ENCODE peak calls at places on chromosomes 6 and 20, in eight cellular contexts. F is coronary artery, G is NCI-H1105, J is endothelial cell, Y is NCI-H187, B is cardiac muscle cell, Z is NCI-H1417, S is sciatic nerve. M is an unnamed sample.
A peak's percentile ranks its signal among the peaks of the same experiment; 100 is the strongest.

GRCh38 chr6:7546832-7547714 is 5.6 kb downstream of the DSP start:
- DNase-seq in F (no peak), G (no peak), J (no peak), Y (no peak), B (no peak), Z (no peak), S (no peak), M (no peak)

GRCh38 chr6:18551228-18551627 is 164.1 kb downstream of the RNF144B start:
- DNase-seq in F (no peak), G (no peak), J (no peak), Y (no peak), B (no peak), Z (no peak), S (no peak), M (no peak)

GRCh38 chr20:63974402-63975200 is 4.8 kb downstream of the SAMD10 start:
- DNase-seq in F (no peak), G (peak; percentile 23), J (no peak), Y (no peak), B (no peak), Z (peak; percentile 96), S (peak; percentile 61), M (peak; percentile 92)

GRCh38 chr6:152723398-152723797 is 25.7 kb downstream of the MYCT1 start:
- DNase-seq in F (no peak), G (no peak), J (no peak), Y (no peak), B (no peak), Z (no peak), S (no peak), M (no peak)

GRCh38 chr20:53622247-53623114 is 28.8 kb upstream of the ZNF217 start:
- DNase-seq in F (peak; percentile 58), G (no peak), J (no peak), Y (no peak), B (no peak), Z (no peak), S (peak; percentile 47), M (no peak)

GRCh38 chr20:57330998-57331397 is 1.4 kb downstream of the SPO11 start:
- DNase-seq in F (no peak), G (no peak), J (no peak), Y (no peak), B (no peak), Z (no peak), S (no peak), M (no peak)

GRCh38 chr20:49615401-49616153 is 47.6 kb upstream of the PTGIS start:
- DNase-seq in F (no peak), G (no peak), J (no peak), Y (no peak), B (no peak), Z (no peak), S (no peak), M (no peak)

GRCh38 chr6:138815797-138816528 is 20.1 kb downstream of the ECT2L start:
- DNase-seq in F (no peak), G (peak; percentile 63), J (no peak), Y (peak; percentile 26), B (peak; percentile 61), Z (peak; percentile 34), S (no peak), M (peak; percentile 11)

GRCh38 chr20:44217342-44218092 is 6.9 kb upstream of the OSER1 start:
- DNase-seq in F (no peak), G (peak; percentile 72), J (peak; percentile 76), Y (peak; percentile 35), B (peak; percentile 86), Z (peak; percentile 70), S (peak; percentile 75), M (peak; percentile 51)